ENCODE peak calls at places on chromosome 20, in seven cellular contexts. D, L, R, W, Z, G and U are unnamed samples.

GRCh38 chr20:617934-618690 is 8.0 kb upstream of the TCF15 start:
- DNase-seq in D (no peak), L (no peak), R (no peak), W (no peak), Z (no peak), G (no peak), U (no peak)

GRCh38 chr20:22455259-22455658 is 129.1 kb downstream of the FOXA2 start:
- DNase-seq in D (no peak), L (no peak), R (no peak), W (no peak), Z (no peak), G (no peak), U (no peak)

GRCh38 chr20:33437141-33437911 is 6.2 kb downstream of the SNTA1 start:
- DNase-seq in D (no peak), L (peak; percentile 68), R (no peak), W (no peak), Z (no peak), G (no peak), U (no peak)

GRCh38 chr20:45833883-45834796 is 541 bp downstream of the SNX21 start:
- DNase-seq in D (peak; percentile 78), L (peak; percentile 73), R (peak; percentile 25), W (no peak), Z (peak; percentile 43), G (no peak), U (peak; percentile 99)

GRCh38 chr20:51220293-51220706 is 197.4 kb upstream of the KCNG1 start:
- DNase-seq in D (peak; percentile 69), L (no peak), R (peak; percentile 37), W (no peak), Z (peak; percentile 79), G (no peak), U (peak; percentile 76)

GRCh38 chr20:38434310-38434741 is 802 bp downstream of the SNHG17 start:
- DNase-seq in D (peak; percentile 29), L (no peak), R (peak; percentile 18), W (no peak), Z (peak; percentile 18), G (no peak), U (peak; percentile 43)

GRCh38 chr20:47809161-47809560 is 23.9 kb upstream of the SULF2 start:
- DNase-seq in D (no peak), L (no peak), R (no peak), W (no peak), Z (no peak), G (no peak), U (no peak)

GRCh38 chr20:61556116-61556515 is 304.1 kb downstream of the CDH4 start:
- DNase-seq in D (no peak), L (peak; percentile 94), R (no peak), W (no peak), Z (no peak), G (peak; percentile 88), U (no peak)

GRCh38 chr20:4046926-4047325 is 31.6 kb upstream of the RNF24 start:
- DNase-seq in D (no peak), L (no peak), R (no peak), W (no peak), Z (no peak), G (no peak), U (no peak)